ENCODE peak calls at places on chromosomes 13 and 19, in ten cellular contexts. H is activated T-cell treated with anti-CD3 and anti-CD28 coated beads, Interleukin-2, amount 50 U/mL, for 72 hours; M is cardiac fibroblast; P is naive thymus-derived CD8-positive, alpha-beta T cell; I is Karpas-422; Z is stimulated activated CD4-positive, alpha-beta T cell treated with anti-CD3 and anti-CD28 coated beads, Interleukin-1b, Interleukin-23, amount 100 ng/mL, for 1 hour; V is ELF-1; O is activated gamma-delta T cell; C is amniotic epithelial cell; G is activated CD4-positive, alpha-beta T cell treated with anti-CD3 and anti-CD28 coated beads, Interleukin-2, amount 50 U/mL, for 4 hours. R is an unnamed sample.

GRCh38 chr13:48251616-48252081 is 18.6 kb downstream of the ITM2B start:
- DNase-seq in H (no peak), M (peak), P (no peak), I (no peak), Z (no peak), V (no peak), O (no peak), C (peak), G (no peak), R (no peak)

GRCh38 chr19:48632692-48633147 is 4.5 kb downstream of the DBP start:
- DNase-seq in H (no peak), M (no peak), P (no peak), I (no peak), Z (no peak), V (peak), O (no peak), C (no peak), G (no peak), R (peak)

GRCh38 chr13:70087247-70087646 is 20.4 kb upstream of the ATXN8OS start:
- DNase-seq in H (no peak), M (no peak), P (no peak), I (no peak), Z (no peak), V (no peak), O (no peak), C (no peak), G (no peak), R (no peak)

GRCh38 chr13:54185785-54186184 is 1157.2 kb downstream of the OLFM4 start:
- DNase-seq in H (no peak), M (no peak), P (no peak), I (peak), Z (no peak), V (peak), O (no peak), C (no peak), G (no peak), R (no peak)

GRCh38 chr19:58544591-58545285 is 874 bp downstream of the TRIM28 start:
- DNase-seq in H (peak), M (peak), P (no peak), I (peak), Z (peak), V (no peak), O (no peak), C (peak), G (peak), R (peak)

GRCh38 chr19:40465025-40465780 is at the start of gene BLVRB:
- DNase-seq in H (peak), M (peak), P (no peak), I (no peak), Z (no peak), V (peak), O (no peak), C (peak), G (no peak), R (peak)

GRCh38 chr19:51660975-51661600 is 14.5 kb upstream of the SIGLEC14 start:
- DNase-seq in H (peak), M (peak), P (peak), I (peak), Z (no peak), V (peak), O (no peak), C (peak), G (peak), R (peak)

GRCh38 chr13:112573710-112574109 is 14.2 kb downstream of the TUBGCP3 start:
- DNase-seq in H (no peak), M (no peak), P (no peak), I (no peak), Z (no peak), V (no peak), O (no peak), C (no peak), G (no peak), R (no peak)

GRCh38 chr19:584240-585001 is 5.3 kb upstream of the HCN2 start:
- DNase-seq in H (peak), M (peak), P (peak), I (peak), Z (no peak), V (peak), O (peak), C (peak), G (peak), R (peak)

GRCh38 chr13:72204291-72204690 is 337.3 kb upstream of the DACH1 start:
- DNase-seq in H (no peak), M (peak), P (no peak), I (no peak), Z (no peak), V (no peak), O (no peak), C (no peak), G (no peak), R (peak)

GRCh38 chr19:55114566-55115145 is 2.8 kb downstream of the PPP1R12C start:
- DNase-seq in H (no peak), M (no peak), P (no peak), I (no peak), Z (no peak), V (no peak), O (no peak), C (no peak), G (no peak), R (no peak)

GRCh38 chr19:37954421-37954874 is 47.4 kb downstream of the SIPA1L3 start:
- DNase-seq in H (no peak), M (no peak), P (no peak), I (no peak), Z (no peak), V (no peak), O (no peak), C (no peak), G (no peak), R (no peak)

GRCh38 chr19:54232552-54232934 is 9.7 kb upstream of the LILRB3 start:
- DNase-seq in H (no peak), M (no peak), P (no peak), I (no peak), Z (no peak), V (no peak), O (no peak), C (no peak), G (no peak), R (no peak)

GRCh38 chr13:99312493-99312883 is 5.3 kb upstream of the GPR183 start:
- DNase-seq in H (peak), M (peak), P (no peak), I (no peak), Z (no peak), V (no peak), O (no peak), C (peak), G (no peak), R (peak)

GRCh38 chr19:6995054-6995453 is 26.2 kb downstream of the MBD3L2B start:
- DNase-seq in H (no peak), M (no peak), P (no peak), I (no peak), Z (no peak), V (no peak), O (no peak), C (no peak), G (no peak), R (no peak)

GRCh38 chr19:40613669-40614594 is 12.8 kb downstream of the LTBP4 start:
- DNase-seq in H (peak), M (peak), P (peak), I (peak), Z (peak), V (peak), O (peak), C (peak), G (peak), R (no peak)

GRCh38 chr19:45306522-45307027 is 16.1 kb downstream of the CKM start:
- DNase-seq in H (no peak), M (no peak), P (no peak), I (no peak), Z (no peak), V (peak), O (no peak), C (no peak), G (no peak), R (no peak)

GRCh38 chr13:24071423-24072075 is 89.0 kb upstream of the SPATA13 start:
- DNase-seq in H (no peak), M (peak), P (no peak), I (no peak), Z (no peak), V (no peak), O (no peak), C (peak), G (no peak), R (peak)

GRCh38 chr19:55602104-55603001 is 2.3 kb downstream of the ZNF524 start:
- DNase-seq in H (no peak), M (no peak), P (no peak), I (no peak), Z (no peak), V (no peak), O (no peak), C (no peak), G (no peak), R (no peak)

GRCh38 chr13:19782049-19782726 is 557 bp downstream of the PSPC1 start:
- DNase-seq in H (peak), M (peak), P (peak), I (peak), Z (no peak), V (peak), O (peak), C (peak), G (peak), R (peak)

GRCh38 chr13:41137951-41138350 is 5.3 kb upstream of the KBTBD6 start:
- DNase-seq in H (no peak), M (peak), P (no peak), I (no peak), Z (no peak), V (no peak), O (no peak), C (peak), G (no peak), R (peak)

GRCh38 chr13:77698211-77699058 is 948 bp downstream of the SLAIN1 start:
- DNase-seq in H (peak), M (peak), P (peak), I (peak), Z (no peak), V (peak), O (peak), C (no peak), G (peak), R (peak)

GRCh38 chr19:12224676-12225075 is 61.8 kb downstream of the ZNF136 start:
- DNase-seq in H (no peak), M (no peak), P (no peak), I (no peak), Z (no peak), V (no peak), O (no peak), C (no peak), G (no peak), R (no peak)

GRCh38 chr13:46554971-46555370 is 2.0 kb downstream of the LRCH1 start:
- DNase-seq in H (no peak), M (peak), P (peak), I (no peak), Z (no peak), V (no peak), O (no peak), C (no peak), G (no peak), R (no peak)

GRCh38 chr13:113853518-113854237 is 10.2 kb downstream of the GAS6 start:
- DNase-seq in H (no peak), M (peak), P (no peak), I (no peak), Z (no peak), V (peak), O (no peak), C (peak), G (no peak), R (no peak)

GRCh38 chr19:42487025-42487797 is 41.1 kb downstream of the CEACAM1 start:
- DNase-seq in H (no peak), M (no peak), P (no peak), I (no peak), Z (no peak), V (peak), O (no peak), C (no peak), G (no peak), R (no peak)

GRCh38 chr19:56091066-56091490 is 30.0 kb downstream of the ZNF787 start:
- DNase-seq in H (no peak), M (peak), P (no peak), I (no peak), Z (no peak), V (no peak), O (no peak), C (peak), G (no peak), R (peak)

GRCh38 chr19:34669305-34669704 is 7.7 kb downstream of the SCGB2B2 start:
- DNase-seq in H (no peak), M (no peak), P (no peak), I (no peak), Z (no peak), V (no peak), O (no peak), C (no peak), G (no peak), R (no peak)

GRCh38 chr13:73428137-73428536 is 369.3 kb downstream of the KLF5 start:
- DNase-seq in H (no peak), M (peak), P (no peak), I (no peak), Z (no peak), V (no peak), O (no peak), C (peak), G (no peak), R (peak)

GRCh38 chr13:109955598-109955997 is 169.2 kb upstream of the IRS2 start:
- DNase-seq in H (no peak), M (peak), P (no peak), I (no peak), Z (no peak), V (no peak), O (no peak), C (peak), G (no peak), R (no peak)

GRCh38 chr13:91242652-91243051 is 104.8 kb upstream of the MIR17HG start:
- DNase-seq in H (no peak), M (peak), P (no peak), I (no peak), Z (no peak), V (no peak), O (no peak), C (peak), G (no peak), R (peak)

GRCh38 chr13:86082116-86082515 is 282.9 kb upstream of the SLITRK6 start:
- DNase-seq in H (no peak), M (no peak), P (no peak), I (no peak), Z (no peak), V (no peak), O (no peak), C (no peak), G (no peak), R (no peak)

GRCh38 chr13:32852568-32852967 is 163.7 kb upstream of the KL start:
- DNase-seq in H (no peak), M (no peak), P (no peak), I (no peak), Z (no peak), V (no peak), O (no peak), C (peak), G (no peak), R (peak)

GRCh38 chr19:52566588-52566987 is 3.5 kb upstream of the ZNF701 start:
- DNase-seq in H (no peak), M (no peak), P (no peak), I (no peak), Z (no peak), V (no peak), O (no peak), C (peak), G (no peak), R (peak)

GRCh38 chr13:59691501-59692066 is 472.1 kb downstream of the DIAPH3 start:
- DNase-seq in H (no peak), M (no peak), P (no peak), I (no peak), Z (no peak), V (no peak), O (no peak), C (peak), G (no peak), R (no peak)

GRCh38 chr19:49210108-49210900 is 52.7 kb downstream of the TRPM4 start:
- DNase-seq in H (peak), M (no peak), P (peak), I (peak), Z (no peak), V (peak), O (no peak), C (peak), G (peak), R (no peak)

GRCh38 chr19:35995655-35995993 is 636 bp downstream of the SDHAF1 start:
- DNase-seq in H (peak), M (peak), P (peak), I (peak), Z (no peak), V (peak), O (no peak), C (peak), G (peak), R (no peak)

GRCh38 chr13:98632971-98633370 is 56.1 kb upstream of the STK24 start:
- DNase-seq in H (no peak), M (peak), P (no peak), I (no peak), Z (no peak), V (no peak), O (no peak), C (no peak), G (no peak), R (no peak)